ENCODE peak calls at places on chromosome 6, in eight cellular contexts. W, S, P, J, T, O, D and U are unnamed samples.
A peak's percentile ranks its signal among the peaks of the same experiment; 100 is the strongest.

GRCh38 chr6:100176321-100176950 is 182.4 kb upstream of the MCHR2 start:
- DNase-seq in W (peak; percentile 48), J (peak; percentile 76), O (no peak), T (peak; percentile 76), S (peak; percentile 54), P (no peak), D (no peak), U (peak; percentile 2)

GRCh38 chr6:81834141-81834621 is 81.7 kb upstream of the TENT5A start:
- DNase-seq in J (peak; percentile 38), T (peak; percentile 89), P (no peak), S (peak; percentile 39), W (no peak), D (peak; percentile 32), O (no peak), U (no peak)

GRCh38 chr6:140427842-140428241 is 1053.4 kb upstream of the CITED2 start:
- DNase-seq in J (no peak), W (peak; percentile 33), O (no peak), T (no peak), P (no peak), S (peak; percentile 10), D (no peak), U (peak; percentile 14)

GRCh38 chr6:20188630-20189075 is 23.6 kb downstream of the MBOAT1 start:
- DNase-seq in S (no peak), P (no peak), D (no peak), W (no peak), T (peak; percentile 61), O (no peak), J (no peak), U (peak; percentile 61)

GRCh38 chr6:563863-564262 is 93.0 kb downstream of the HUS1B start:
- DNase-seq in T (no peak), J (no peak), P (no peak), W (no peak), D (no peak), S (no peak), O (no peak), U (no peak)

GRCh38 chr6:41092421-41093140 is 19.8 kb downstream of the NFYA start:
- DNase-seq in P (no peak), D (no peak), T (peak; percentile 20), S (peak; percentile 5), W (peak; percentile 46), O (no peak), J (peak; percentile 44), U (peak; percentile 40)

GRCh38 chr6:35142578-35142977 is 1.4 kb upstream of the TCP11 start:
- DNase-seq in J (no peak), S (no peak), O (no peak), D (no peak), W (peak; percentile 72), P (no peak), T (peak; percentile 60), U (peak; percentile 40)

GRCh38 chr6:33878541-33878940 is 74.7 kb upstream of the MLN start:
- DNase-seq in D (no peak), P (no peak), T (no peak), J (no peak), S (no peak), O (no peak), W (no peak), U (no peak)

GRCh38 chr6:5534643-5535042 is 273.3 kb downstream of the FARS2 start:
- DNase-seq in T (no peak), S (no peak), O (no peak), W (no peak), J (no peak), D (no peak), P (no peak), U (no peak)

GRCh38 chr6:44034931-44035345 is 92.3 kb downstream of the MRPL14 start:
- DNase-seq in W (peak; percentile 48), O (no peak), S (no peak), T (no peak), D (no peak), J (no peak), P (no peak), U (no peak)

GRCh38 chr6:63635165-63635562 is 438 bp upstream of the PHF3 start:
- DNase-seq in W (no peak), O (no peak), T (no peak), J (no peak), P (no peak), D (no peak), S (no peak), U (no peak)

GRCh38 chr6:167793421-167793820 is 33.3 kb upstream of the AFDN start:
- DNase-seq in T (no peak), D (no peak), P (no peak), S (no peak), O (no peak), W (no peak), J (no peak), U (no peak)

GRCh38 chr6:13660893-13661292 is 45.8 kb downstream of the NOL7 start:
- DNase-seq in T (no peak), D (no peak), O (no peak), S (no peak), P (no peak), J (no peak), W (no peak), U (no peak)

GRCh38 chr6:13251242-13251641 is 77.1 kb downstream of the TBC1D7 start:
- DNase-seq in T (no peak), D (no peak), O (no peak), S (no peak), J (no peak), W (no peak), P (no peak), U (no peak)